ENCODE peak calls at places on chromosomes 12 and 14, in six cellular contexts. S, V, W, X, Q and B are unnamed samples.

GRCh38 chr12:117098361-117099217 is 627 bp downstream of the TESC start:
- DNase-seq in Q (no peak), W (no peak), V (no peak), S (no peak), X (no peak), B (peak; percentile 30)

GRCh38 chr12:131603106-131604033 is 107.5 kb upstream of the SFSWAP start:
- DNase-seq in Q (no peak), X (no peak), W (no peak), V (no peak), S (no peak), B (no peak)

GRCh38 chr14:37145395-37145794 is 27.0 kb downstream of the SLC25A21 start:
- DNase-seq in Q (no peak), W (no peak), X (peak; percentile 68), V (no peak), S (no peak), B (no peak)

GRCh38 chr12:64976131-64976530 is 145.0 kb downstream of the WIF1 start:
- DNase-seq in V (no peak), Q (no peak), S (no peak), W (no peak), X (no peak), B (no peak)

GRCh38 chr12:460301-461230 is 827 bp downstream of the B4GALNT3 start:
- DNase-seq in S (peak; percentile 23), W (no peak), V (no peak), Q (peak; percentile 28), X (no peak), B (peak; percentile 52)

GRCh38 chr12:79935624-79936040 is 735 bp upstream of the PPP1R12A start:
- DNase-seq in W (no peak), S (no peak), X (peak; percentile 19), Q (no peak), V (peak; percentile 13), B (no peak)

GRCh38 chr14:64719601-64720000 is 15.4 kb downstream of the PLEKHG3 start:
- DNase-seq in S (no peak), X (no peak), Q (no peak), W (no peak), V (no peak), B (no peak)

GRCh38 chr14:23621932-23622495 is 14.2 kb upstream of the DHRS2 start:
- DNase-seq in W (no peak), S (no peak), X (no peak), Q (no peak), V (no peak), B (no peak)

GRCh38 chr12:90621927-90622326 is 333.0 kb downstream of the CCER1 start:
- DNase-seq in S (no peak), W (peak; percentile 10), V (peak; percentile 54), Q (no peak), X (peak; percentile 66), B (no peak)

GRCh38 chr14:73059326-73059725 is 992 bp downstream of the RBM25 start:
- DNase-seq in Q (peak; percentile 10), X (peak; percentile 18), W (no peak), S (no peak), V (peak; percentile 24), B (no peak)

GRCh38 chr14:69079188-69079742 is 73.7 kb downstream of the DCAF5 start:
- DNase-seq in S (no peak), W (peak; percentile 62), Q (no peak), X (peak; percentile 74), V (no peak), B (no peak)

GRCh38 chr12:15728118-15728598 is 61.0 kb downstream of the EPS8 start:
- DNase-seq in Q (peak; percentile 64), V (peak; percentile 84), S (no peak), W (peak; percentile 51), X (peak; percentile 52), B (no peak)

GRCh38 chr12:115988193-115988592 is 289.3 kb downstream of the MED13L start:
- DNase-seq in X (no peak), W (no peak), S (no peak), V (no peak), Q (no peak), B (no peak)

GRCh38 chr14:21233457-21234076 is 35.7 kb downstream of the HNRNPC start:
- DNase-seq in V (no peak), W (no peak), X (no peak), S (no peak), Q (no peak), B (no peak)

GRCh38 chr14:104536942-104537612 is 42.5 kb upstream of the C14orf180 start:
- DNase-seq in S (no peak), V (no peak), Q (no peak), W (no peak), X (peak; percentile 58), B (peak; percentile 20)

GRCh38 chr12:1532367-1532752 is 62.0 kb downstream of the FBXL14 start:
- DNase-seq in V (no peak), W (no peak), X (no peak), S (no peak), Q (no peak), B (no peak)

GRCh38 chr12:86228656-86229055 is 27.5 kb downstream of the MGAT4C start:
- DNase-seq in S (no peak), W (no peak), Q (no peak), X (no peak), V (no peak), B (no peak)

GRCh38 chr12:46159239-46159901 is 109.5 kb downstream of the SLC38A1 start:
- DNase-seq in V (no peak), X (no peak), Q (no peak), S (no peak), W (no peak), B (no peak)

GRCh38 chr14:37089410-37089809 is 83.0 kb downstream of the SLC25A21 start:
- DNase-seq in S (no peak), W (no peak), V (no peak), Q (no peak), X (no peak), B (no peak)

GRCh38 chr14:32393119-32393518 is 64.0 kb downstream of the AKAP6 start:
- DNase-seq in W (no peak), Q (no peak), S (no peak), X (no peak), V (no peak), B (no peak)

GRCh38 chr12:72468505-72468904 is 196.3 kb downstream of the TRHDE start:
- DNase-seq in V (no peak), W (no peak), Q (no peak), S (no peak), X (no peak), B (no peak)

GRCh38 chr12:75862692-75863471 is 168.7 kb downstream of the PHLDA1 start:
- DNase-seq in X (peak; percentile 95), S (no peak), Q (no peak), W (peak; percentile 23), V (peak; percentile 71), B (no peak)

GRCh38 chr14:40240456-40240855 is 808.2 kb upstream of the FBXO33 start:
- DNase-seq in S (no peak), V (no peak), Q (no peak), X (no peak), W (no peak), B (no peak)

GRCh38 chr14:38867561-38868150 is 235.4 kb downstream of the SEC23A start:
- DNase-seq in S (peak; percentile 26), V (peak; percentile 57), W (peak; percentile 45), X (peak; percentile 81), Q (peak; percentile 76), B (peak; percentile 77)

GRCh38 chr12:69991683-69992297 is 166.8 kb downstream of the MYRFL start:
- DNase-seq in Q (no peak), W (no peak), V (no peak), S (no peak), X (no peak), B (no peak)

GRCh38 chr12:6765634-6766581 is at the start of gene PTMS:
- DNase-seq in X (peak; percentile 88), S (peak; percentile 93), Q (peak; percentile 39), V (peak; percentile 68), W (peak; percentile 75), B (peak; percentile 85)

GRCh38 chr12:113196996-113197395 is 11.5 kb downstream of the RITA1 start:
- DNase-seq in S (peak; percentile 68), Q (peak; percentile 80), W (peak; percentile 39), V (peak; percentile 74), X (peak; percentile 82), B (peak; percentile 74)

GRCh38 chr14:90726656-90727055 is 89.6 kb downstream of the TTC7B start:
- DNase-seq in S (no peak), Q (peak; percentile 74), V (peak; percentile 61), W (no peak), X (peak; percentile 81), B (no peak)

GRCh38 chr12:118498171-118498570 is 121.8 kb downstream of the SUDS3 start:
- DNase-seq in Q (no peak), W (no peak), V (no peak), S (no peak), X (no peak), B (no peak)